ENCODE peak calls at places on chromosomes 3 and 15, in five cellular contexts. One of them, this sample, is unnamed.

GRCh38 chr3:172142074-172143059 is 103.0 kb downstream of the FNDC3B start:
- DNase-seq in myocyte: peak
- DNase-seq in GM10248: peak
- DNase-seq in activated naive CD8-positive, alpha-beta T cell treated with anti-CD3 and anti-CD28 coated beads, Interleukin-2, amount 50 U/mL, for 24 hours: no peak
- DNase-seq in fibroblast of mammary gland: peak
- DNase-seq in this sample: peak

GRCh38 chr15:80699981-80700380 is 4.9 kb downstream of the ABHD17C start:
- DNase-seq in myocyte: peak
- DNase-seq in GM10248: no peak
- DNase-seq in activated naive CD8-positive, alpha-beta T cell treated with anti-CD3 and anti-CD28 coated beads, Interleukin-2, amount 50 U/mL, for 24 hours: no peak
- DNase-seq in fibroblast of mammary gland: peak
- DNase-seq in this sample: no peak

GRCh38 chr15:60804986-60805949 is 326.3 kb upstream of the ICE2 start:
- DNase-seq in activated naive CD8-positive, alpha-beta T cell treated with anti-CD3 and anti-CD28 coated beads, Interleukin-2, amount 50 U/mL, for 24 hours: no peak
- DNase-seq in GM10248: no peak
- DNase-seq in myocyte: peak
- DNase-seq in fibroblast of mammary gland: peak
- DNase-seq in this sample: no peak

GRCh38 chr3:44446929-44447328 is 30.5 kb downstream of the ZNF445 start:
- DNase-seq in activated naive CD8-positive, alpha-beta T cell treated with anti-CD3 and anti-CD28 coated beads, Interleukin-2, amount 50 U/mL, for 24 hours: no peak
- DNase-seq in fibroblast of mammary gland: no peak
- DNase-seq in myocyte: no peak
- DNase-seq in GM10248: no peak
- DNase-seq in this sample: no peak

GRCh38 chr15:69133862-69134519 is 26.4 kb upstream of the GLCE start:
- DNase-seq in fibroblast of mammary gland: no peak
- DNase-seq in activated naive CD8-positive, alpha-beta T cell treated with anti-CD3 and anti-CD28 coated beads, Interleukin-2, amount 50 U/mL, for 24 hours: no peak
- DNase-seq in myocyte: no peak
- DNase-seq in GM10248: no peak
- DNase-seq in this sample: no peak

GRCh38 chr3:79461129-79461792 is 306.5 kb downstream of the ROBO1 start:
- DNase-seq in GM10248: no peak
- DNase-seq in fibroblast of mammary gland: no peak
- DNase-seq in activated naive CD8-positive, alpha-beta T cell treated with anti-CD3 and anti-CD28 coated beads, Interleukin-2, amount 50 U/mL, for 24 hours: no peak
- DNase-seq in myocyte: no peak
- DNase-seq in this sample: no peak

GRCh38 chr15:86849563-86849962 is 769.9 kb downstream of the AGBL1 start:
- DNase-seq in GM10248: no peak
- DNase-seq in myocyte: no peak
- DNase-seq in activated naive CD8-positive, alpha-beta T cell treated with anti-CD3 and anti-CD28 coated beads, Interleukin-2, amount 50 U/mL, for 24 hours: no peak
- DNase-seq in fibroblast of mammary gland: no peak
- DNase-seq in this sample: no peak

GRCh38 chr3:13976469-13976868 is 96.6 kb upstream of the WNT7A start:
- DNase-seq in GM10248: no peak
- DNase-seq in fibroblast of mammary gland: no peak
- DNase-seq in activated naive CD8-positive, alpha-beta T cell treated with anti-CD3 and anti-CD28 coated beads, Interleukin-2, amount 50 U/mL, for 24 hours: no peak
- DNase-seq in myocyte: no peak
- DNase-seq in this sample: no peak

GRCh38 chr3:134799393-134799792 is 4.3 kb downstream of the EPHB1 start:
- DNase-seq in fibroblast of mammary gland: no peak
- DNase-seq in myocyte: no peak
- DNase-seq in activated naive CD8-positive, alpha-beta T cell treated with anti-CD3 and anti-CD28 coated beads, Interleukin-2, amount 50 U/mL, for 24 hours: no peak
- DNase-seq in GM10248: no peak
- DNase-seq in this sample: no peak

GRCh38 chr3:74377701-74378100 is 236.8 kb downstream of the CNTN3 start:
- DNase-seq in fibroblast of mammary gland: no peak
- DNase-seq in myocyte: no peak
- DNase-seq in GM10248: no peak
- DNase-seq in activated naive CD8-positive, alpha-beta T cell treated with anti-CD3 and anti-CD28 coated beads, Interleukin-2, amount 50 U/mL, for 24 hours: no peak
- DNase-seq in this sample: no peak

GRCh38 chr3:166191406-166191805 is 354.2 kb upstream of the BCHE start:
- DNase-seq in myocyte: no peak
- DNase-seq in activated naive CD8-positive, alpha-beta T cell treated with anti-CD3 and anti-CD28 coated beads, Interleukin-2, amount 50 U/mL, for 24 hours: no peak
- DNase-seq in GM10248: no peak
- DNase-seq in fibroblast of mammary gland: no peak
- DNase-seq in this sample: no peak

GRCh38 chr3:58452176-58452575 is 18.5 kb upstream of the PDHB start:
- DNase-seq in myocyte: no peak
- DNase-seq in fibroblast of mammary gland: no peak
- DNase-seq in activated naive CD8-positive, alpha-beta T cell treated with anti-CD3 and anti-CD28 coated beads, Interleukin-2, amount 50 U/mL, for 24 hours: no peak
- DNase-seq in GM10248: no peak
- DNase-seq in this sample: no peak